ENCODE peak calls at places on chromosomes 4 and X, in five cellular contexts. T, W, B, I and Q are unnamed samples.

GRCh38 chr4:1097553-1097952 is 15.8 kb downstream of the RNF212 start:
- DNase-seq in I (no peak), B (no peak), T (no peak), W (no peak), Q (no peak)

GRCh38 chrX:118254611-118255010 is 91.3 kb upstream of the WDR44 start:
- DNase-seq in T (peak; percentile 23), B (peak; percentile 1), W (peak; percentile 18), I (peak; percentile 73), Q (peak; percentile 9)

GRCh38 chr4:128571747-128572146 is 237.8 kb upstream of the JADE1 start:
- DNase-seq in I (no peak), T (no peak), B (no peak), W (peak; percentile 90), Q (no peak)

GRCh38 chr4:25938251-25939186 is 24.5 kb downstream of the SMIM20 start:
- DNase-seq in W (no peak), B (no peak), I (no peak), T (no peak), Q (no peak)

GRCh38 chr4:133062851-133063250 is 86.2 kb upstream of the PCDH10 start:
- DNase-seq in W (no peak), T (no peak), B (no peak), I (no peak), Q (no peak)

GRCh38 chr4:107689912-107690587 is 30.0 kb downstream of the PAPSS1 start:
- DNase-seq in B (no peak), T (no peak), W (peak; percentile 46), I (no peak), Q (no peak)

GRCh38 chr4:22369901-22370562 is 145.8 kb downstream of the ADGRA3 start:
- DNase-seq in B (no peak), I (no peak), W (no peak), T (no peak), Q (no peak)

GRCh38 chr4:184457530-184458249 is 16.7 kb downstream of the IRF2 start:
- DNase-seq in B (no peak), W (no peak), I (no peak), T (no peak), Q (peak; percentile 20)

GRCh38 chr4:181168406-181168805 is 1074.8 kb upstream of the TENM3 start:
- DNase-seq in I (no peak), T (no peak), W (no peak), B (no peak), Q (no peak)

GRCh38 chr4:112510191-112510467 is 5.9 kb downstream of the NEUROG2 start:
- DNase-seq in I (no peak), B (no peak), W (no peak), T (no peak), Q (no peak)

GRCh38 chrX:129979207-129979920 is 3.1 kb upstream of the BCORL1 start:
- DNase-seq in B (no peak), W (no peak), I (no peak), T (no peak), Q (no peak)

GRCh38 chrX:41823402-41823801 is 99.4 kb downstream of the GPR82 start:
- DNase-seq in W (no peak), T (no peak), I (no peak), B (no peak), Q (no peak)

GRCh38 chrX:46757593-46757992 is 1.3 kb downstream of the SLC9A7 start:
- DNase-seq in W (no peak), I (no peak), B (no peak), T (peak; percentile 2), Q (no peak)

GRCh38 chr4:186820371-186820990 is 96.8 kb upstream of the FAT1 start:
- DNase-seq in W (no peak), T (no peak), B (no peak), I (peak; percentile 69), Q (no peak)

GRCh38 chrX:153517421-153517820 is at the start of gene ATP2B3:
- DNase-seq in B (no peak), T (no peak), I (no peak), W (no peak), Q (no peak)

GRCh38 chr4:173990126-173990878 is 293.2 kb downstream of the FBXO8 start:
- DNase-seq in W (peak; percentile 22), B (no peak), I (peak; percentile 21), T (no peak), Q (no peak)